ENCODE peak calls at places on chromosomes 7 and 10, in five cellular contexts. D, X, F, Q and Z are unnamed samples.

GRCh38 chr7:23544913-23545354 is 13.2 kb upstream of the TRA2A start:
- DNase-seq in D (peak), Q (no peak), F (no peak), X (peak), Z (no peak)

GRCh38 chr7:867406-868188 is 8.8 kb upstream of the GET4 start:
- DNase-seq in Q (peak), D (no peak), X (peak), F (peak), Z (peak)

GRCh38 chr10:100374137-100374655 is 27.2 kb downstream of the SCD start:
- DNase-seq in F (no peak), Q (no peak), X (no peak), D (no peak), Z (no peak)

GRCh38 chr7:3787717-3788311 is 486.8 kb downstream of the SDK1 start:
- DNase-seq in Q (no peak), F (no peak), D (no peak), X (no peak), Z (peak)

GRCh38 chr10:7233259-7233991 is 177.4 kb downstream of the SFMBT2 start:
- DNase-seq in X (no peak), F (no peak), D (no peak), Q (no peak), Z (no peak)

GRCh38 chr10:101778151-101778780 is 2.4 kb upstream of the FGF8 start:
- DNase-seq in Q (no peak), F (no peak), X (no peak), D (no peak), Z (no peak)

GRCh38 chr7:131124867-131125266 is 202.8 kb upstream of the MKLN1 start:
- DNase-seq in X (no peak), Q (no peak), D (no peak), F (no peak), Z (no peak)

GRCh38 chr7:93938293-93938692 is 16.8 kb downstream of the GNG11 start:
- DNase-seq in F (no peak), D (no peak), X (no peak), Q (no peak), Z (no peak)